ENCODE peak calls at places on chromosomes 1 and 21, in ten cellular contexts. One of them, this sample, is unnamed.

GRCh38 chr1:227869281-227869842 is 53.9 kb downstream of the PRSS38 start:
- DNase-seq in left colon: no peak
- DNase-seq in astrocyte of the spinal cord: no peak
- DNase-seq in NCI-H510A: no peak
- DNase-seq in stomach: peak; percentile 11
- DNase-seq in neural progenitor cell: no peak
- DNase-seq in HCT116: no peak
- DNase-seq in T-helper 2 cell: no peak
- DNase-seq in left ventricle myocardium superior: no peak
- DNase-seq in HFF-Myc: peak; percentile 84
- DNase-seq in this sample: no peak

GRCh38 chr1:226635456-226635941 is 86.9 kb downstream of the STUM start:
- DNase-seq in NCI-H510A: no peak
- DNase-seq in neural progenitor cell: no peak
- DNase-seq in T-helper 2 cell: no peak
- DNase-seq in HCT116: no peak
- DNase-seq in HFF-Myc: no peak
- DNase-seq in stomach: peak; percentile 59
- DNase-seq in astrocyte of the spinal cord: no peak
- DNase-seq in left ventricle myocardium superior: peak; percentile 15
- DNase-seq in left colon: peak; percentile 22
- DNase-seq in this sample: no peak

GRCh38 chr1:21911205-21912001 is 25.7 kb downstream of the HSPG2 start:
- DNase-seq in NCI-H510A: no peak
- DNase-seq in left colon: no peak
- DNase-seq in left ventricle myocardium superior: peak; percentile 89
- DNase-seq in HFF-Myc: no peak
- DNase-seq in astrocyte of the spinal cord: no peak
- DNase-seq in HCT116: no peak
- DNase-seq in stomach: no peak
- DNase-seq in T-helper 2 cell: no peak
- DNase-seq in neural progenitor cell: no peak
- DNase-seq in this sample: peak; percentile 88

GRCh38 chr21:42545745-42546144 is 32.1 kb downstream of the SLC37A1 start:
- DNase-seq in astrocyte of the spinal cord: no peak
- DNase-seq in stomach: no peak
- DNase-seq in NCI-H510A: no peak
- DNase-seq in HFF-Myc: no peak
- DNase-seq in T-helper 2 cell: no peak
- DNase-seq in left ventricle myocardium superior: no peak
- DNase-seq in HCT116: no peak
- DNase-seq in left colon: peak; percentile 4
- DNase-seq in neural progenitor cell: no peak
- DNase-seq in this sample: no peak

GRCh38 chr1:206001476-206001888 is 1.7 kb downstream of the RAB7B start:
- DNase-seq in stomach: no peak
- DNase-seq in left ventricle myocardium superior: no peak
- DNase-seq in T-helper 2 cell: peak; percentile 2
- DNase-seq in NCI-H510A: no peak
- DNase-seq in astrocyte of the spinal cord: peak; percentile 92
- DNase-seq in left colon: peak; percentile 31
- DNase-seq in HCT116: peak; percentile 73
- DNase-seq in HFF-Myc: peak; percentile 84
- DNase-seq in neural progenitor cell: no peak
- DNase-seq in this sample: peak; percentile 92

GRCh38 chr1:196590012-196590708 is 18.1 kb downstream of the KCNT2 start:
- DNase-seq in HFF-Myc: no peak
- DNase-seq in astrocyte of the spinal cord: no peak
- DNase-seq in stomach: no peak
- DNase-seq in left ventricle myocardium superior: no peak
- DNase-seq in left colon: no peak
- DNase-seq in neural progenitor cell: no peak
- DNase-seq in T-helper 2 cell: no peak
- DNase-seq in HCT116: no peak
- DNase-seq in NCI-H510A: no peak
- DNase-seq in this sample: no peak

GRCh38 chr1:185733818-185734709 is at the start of gene HMCN1:
- DNase-seq in left ventricle myocardium superior: peak; percentile 86
- DNase-seq in HFF-Myc: no peak
- DNase-seq in astrocyte of the spinal cord: peak; percentile 68
- DNase-seq in T-helper 2 cell: no peak
- DNase-seq in NCI-H510A: peak; percentile 34
- DNase-seq in neural progenitor cell: peak; percentile 91
- DNase-seq in HCT116: peak; percentile 41
- DNase-seq in stomach: peak; percentile 58
- DNase-seq in left colon: peak; percentile 41
- DNase-seq in this sample: peak; percentile 95

GRCh38 chr1:2396476-2396875 is 4.8 kb downstream of the RER1 start:
- DNase-seq in NCI-H510A: no peak
- DNase-seq in left colon: no peak
- DNase-seq in HCT116: no peak
- DNase-seq in neural progenitor cell: no peak
- DNase-seq in stomach: no peak
- DNase-seq in HFF-Myc: no peak
- DNase-seq in left ventricle myocardium superior: no peak
- DNase-seq in T-helper 2 cell: no peak
- DNase-seq in astrocyte of the spinal cord: no peak
- DNase-seq in this sample: no peak

GRCh38 chr1:112674440-112674985 is at the start of gene MOV10:
- DNase-seq in astrocyte of the spinal cord: peak; percentile 75
- DNase-seq in T-helper 2 cell: peak; percentile 23
- DNase-seq in left colon: peak; percentile 71
- DNase-seq in HCT116: peak; percentile 59
- DNase-seq in neural progenitor cell: peak; percentile 86
- DNase-seq in left ventricle myocardium superior: peak; percentile 85
- DNase-seq in stomach: peak; percentile 82
- DNase-seq in NCI-H510A: peak; percentile 32
- DNase-seq in HFF-Myc: no peak
- DNase-seq in this sample: peak; percentile 90

GRCh38 chr1:241815957-241816356 is 32.0 kb upstream of the EXO1 start:
- DNase-seq in HFF-Myc: no peak
- DNase-seq in stomach: no peak
- DNase-seq in neural progenitor cell: no peak
- DNase-seq in T-helper 2 cell: no peak
- DNase-seq in NCI-H510A: no peak
- DNase-seq in left ventricle myocardium superior: no peak
- DNase-seq in HCT116: no peak
- DNase-seq in left colon: no peak
- DNase-seq in astrocyte of the spinal cord: no peak
- DNase-seq in this sample: no peak

GRCh38 chr1:223242382-223242955 is 99.4 kb upstream of the TLR5 start:
- DNase-seq in HFF-Myc: no peak
- DNase-seq in stomach: no peak
- DNase-seq in T-helper 2 cell: no peak
- DNase-seq in left colon: no peak
- DNase-seq in NCI-H510A: no peak
- DNase-seq in left ventricle myocardium superior: no peak
- DNase-seq in HCT116: no peak
- DNase-seq in neural progenitor cell: no peak
- DNase-seq in astrocyte of the spinal cord: no peak
- DNase-seq in this sample: peak; percentile 48

GRCh38 chr21:41730399-41730798 is 36.5 kb downstream of the RIPK4 start:
- DNase-seq in astrocyte of the spinal cord: no peak
- DNase-seq in stomach: no peak
- DNase-seq in T-helper 2 cell: no peak
- DNase-seq in left ventricle myocardium superior: no peak
- DNase-seq in HFF-Myc: no peak
- DNase-seq in neural progenitor cell: no peak
- DNase-seq in HCT116: no peak
- DNase-seq in left colon: no peak
- DNase-seq in NCI-H510A: no peak
- DNase-seq in this sample: no peak

GRCh38 chr21:46065215-46065992 is 32.5 kb upstream of the COL6A2 start:
- DNase-seq in NCI-H510A: no peak
- DNase-seq in left ventricle myocardium superior: peak; percentile 78
- DNase-seq in stomach: no peak
- DNase-seq in T-helper 2 cell: no peak
- DNase-seq in HCT116: no peak
- DNase-seq in HFF-Myc: no peak
- DNase-seq in astrocyte of the spinal cord: peak; percentile 84
- DNase-seq in left colon: no peak
- DNase-seq in neural progenitor cell: no peak
- DNase-seq in this sample: peak; percentile 32

GRCh38 chr1:35833424-35833823 is 25.6 kb downstream of the AGO4 start:
- DNase-seq in NCI-H510A: no peak
- DNase-seq in astrocyte of the spinal cord: no peak
- DNase-seq in T-helper 2 cell: no peak
- DNase-seq in left ventricle myocardium superior: no peak
- DNase-seq in HCT116: no peak
- DNase-seq in neural progenitor cell: no peak
- DNase-seq in left colon: no peak
- DNase-seq in stomach: no peak
- DNase-seq in HFF-Myc: no peak
- DNase-seq in this sample: no peak

GRCh38 chr1:67652800-67653199 is 32.2 kb upstream of the GADD45A start:
- DNase-seq in stomach: no peak
- DNase-seq in HCT116: no peak
- DNase-seq in neural progenitor cell: no peak
- DNase-seq in T-helper 2 cell: no peak
- DNase-seq in left colon: no peak
- DNase-seq in astrocyte of the spinal cord: peak; percentile 74
- DNase-seq in HFF-Myc: no peak
- DNase-seq in NCI-H510A: peak; percentile 69
- DNase-seq in left ventricle myocardium superior: no peak
- DNase-seq in this sample: no peak

GRCh38 chr1:36093919-36094318 is 5.2 kb downstream of the ADPRS start:
- DNase-seq in astrocyte of the spinal cord: no peak
- DNase-seq in stomach: no peak
- DNase-seq in NCI-H510A: no peak
- DNase-seq in left colon: no peak
- DNase-seq in T-helper 2 cell: no peak
- DNase-seq in left ventricle myocardium superior: peak; percentile 51
- DNase-seq in neural progenitor cell: no peak
- DNase-seq in HCT116: no peak
- DNase-seq in HFF-Myc: no peak
- DNase-seq in this sample: no peak

GRCh38 chr1:207423560-207424292 is 30.4 kb upstream of the CR2 start:
- DNase-seq in T-helper 2 cell: no peak
- DNase-seq in left ventricle myocardium superior: no peak
- DNase-seq in HCT116: no peak
- DNase-seq in neural progenitor cell: peak; percentile 25
- DNase-seq in astrocyte of the spinal cord: no peak
- DNase-seq in left colon: no peak
- DNase-seq in NCI-H510A: no peak
- DNase-seq in HFF-Myc: no peak
- DNase-seq in stomach: no peak
- DNase-seq in this sample: peak; percentile 60

GRCh38 chr1:241235236-241235897 is 121.6 kb downstream of the RGS7 start:
- DNase-seq in NCI-H510A: no peak
- DNase-seq in neural progenitor cell: peak; percentile 64
- DNase-seq in left ventricle myocardium superior: no peak
- DNase-seq in stomach: no peak
- DNase-seq in T-helper 2 cell: no peak
- DNase-seq in HFF-Myc: no peak
- DNase-seq in left colon: no peak
- DNase-seq in HCT116: no peak
- DNase-seq in astrocyte of the spinal cord: no peak
- DNase-seq in this sample: no peak

GRCh38 chr1:220785166-220786056 is 1.3 kb upstream of the MTARC1 start:
- DNase-seq in neural progenitor cell: no peak
- DNase-seq in left colon: no peak
- DNase-seq in stomach: no peak
- DNase-seq in left ventricle myocardium superior: no peak
- DNase-seq in T-helper 2 cell: no peak
- DNase-seq in HCT116: no peak
- DNase-seq in astrocyte of the spinal cord: no peak
- DNase-seq in NCI-H510A: no peak
- DNase-seq in HFF-Myc: no peak
- DNase-seq in this sample: peak; percentile 47

GRCh38 chr1:27036718-27037117 is 24.1 kb upstream of the TENT5B start:
- DNase-seq in NCI-H510A: no peak
- DNase-seq in stomach: no peak
- DNase-seq in left colon: no peak
- DNase-seq in HCT116: no peak
- DNase-seq in neural progenitor cell: no peak
- DNase-seq in left ventricle myocardium superior: no peak
- DNase-seq in HFF-Myc: no peak
- DNase-seq in astrocyte of the spinal cord: no peak
- DNase-seq in T-helper 2 cell: no peak
- DNase-seq in this sample: no peak

GRCh38 chr1:14228677-14229076 is 369.8 kb upstream of the KAZN start:
- DNase-seq in left colon: no peak
- DNase-seq in stomach: no peak
- DNase-seq in HFF-Myc: no peak
- DNase-seq in T-helper 2 cell: no peak
- DNase-seq in astrocyte of the spinal cord: no peak
- DNase-seq in left ventricle myocardium superior: no peak
- DNase-seq in HCT116: no peak
- DNase-seq in NCI-H510A: no peak
- DNase-seq in neural progenitor cell: no peak
- DNase-seq in this sample: no peak

GRCh38 chr1:109845658-109846057 is 65.0 kb upstream of the CSF1 start:
- DNase-seq in stomach: no peak
- DNase-seq in astrocyte of the spinal cord: no peak
- DNase-seq in left ventricle myocardium superior: no peak
- DNase-seq in T-helper 2 cell: no peak
- DNase-seq in HCT116: no peak
- DNase-seq in NCI-H510A: no peak
- DNase-seq in HFF-Myc: no peak
- DNase-seq in neural progenitor cell: no peak
- DNase-seq in left colon: no peak
- DNase-seq in this sample: no peak

GRCh38 chr1:82565146-82565545 is 764.4 kb downstream of the ADGRL2 start:
- DNase-seq in astrocyte of the spinal cord: peak; percentile 90
- DNase-seq in stomach: no peak
- DNase-seq in left ventricle myocardium superior: no peak
- DNase-seq in left colon: no peak
- DNase-seq in T-helper 2 cell: no peak
- DNase-seq in HCT116: peak; percentile 59
- DNase-seq in neural progenitor cell: peak; percentile 11
- DNase-seq in HFF-Myc: peak; percentile 21
- DNase-seq in NCI-H510A: no peak
- DNase-seq in this sample: peak; percentile 88

GRCh38 chr1:206067486-206068302 is 14.7 kb downstream of the RHEX start:
- DNase-seq in stomach: no peak
- DNase-seq in NCI-H510A: no peak
- DNase-seq in T-helper 2 cell: no peak
- DNase-seq in left colon: no peak
- DNase-seq in HCT116: no peak
- DNase-seq in astrocyte of the spinal cord: no peak
- DNase-seq in neural progenitor cell: no peak
- DNase-seq in left ventricle myocardium superior: no peak
- DNase-seq in HFF-Myc: no peak
- DNase-seq in this sample: peak; percentile 38

GRCh38 chr1:57544345-57544744 is 120.5 kb upstream of the DAB1 start:
- DNase-seq in left ventricle myocardium superior: no peak
- DNase-seq in stomach: no peak
- DNase-seq in astrocyte of the spinal cord: no peak
- DNase-seq in neural progenitor cell: no peak
- DNase-seq in HCT116: no peak
- DNase-seq in HFF-Myc: no peak
- DNase-seq in T-helper 2 cell: no peak
- DNase-seq in NCI-H510A: no peak
- DNase-seq in left colon: no peak
- DNase-seq in this sample: no peak

GRCh38 chr1:70583522-70583921 is 172.5 kb downstream of the CTH start:
- DNase-seq in NCI-H510A: no peak
- DNase-seq in HFF-Myc: no peak
- DNase-seq in left colon: no peak
- DNase-seq in T-helper 2 cell: no peak
- DNase-seq in stomach: no peak
- DNase-seq in HCT116: no peak
- DNase-seq in left ventricle myocardium superior: no peak
- DNase-seq in astrocyte of the spinal cord: no peak
- DNase-seq in neural progenitor cell: no peak
- DNase-seq in this sample: no peak

GRCh38 chr1:90357980-90358379 is 359.1 kb downstream of the BARHL2 start:
- DNase-seq in astrocyte of the spinal cord: no peak
- DNase-seq in left colon: no peak
- DNase-seq in left ventricle myocardium superior: no peak
- DNase-seq in HCT116: no peak
- DNase-seq in NCI-H510A: no peak
- DNase-seq in neural progenitor cell: no peak
- DNase-seq in T-helper 2 cell: no peak
- DNase-seq in stomach: no peak
- DNase-seq in HFF-Myc: no peak
- DNase-seq in this sample: no peak

GRCh38 chr1:22018583-22019559 is 17.4 kb downstream of the CELA3A start:
- DNase-seq in astrocyte of the spinal cord: peak; percentile 87
- DNase-seq in HFF-Myc: peak; percentile 33
- DNase-seq in HCT116: no peak
- DNase-seq in neural progenitor cell: no peak
- DNase-seq in stomach: peak; percentile 35
- DNase-seq in T-helper 2 cell: peak; percentile 40
- DNase-seq in left colon: no peak
- DNase-seq in left ventricle myocardium superior: no peak
- DNase-seq in NCI-H510A: no peak
- DNase-seq in this sample: peak; percentile 81